ENCODE peak calls at places on chromosomes 12 and 14, in eight cellular contexts. L is stimulated activated CD8-positive, alpha-beta memory T cell treated with anti-CD3 and anti-CD28 coated beads, Interleukin-15, amount 100 ng/mL, for 48 hours; N is NCI-H1436; Z is fibroblast of villous mesenchyme; E is tibial nerve; Q is activated B cell treated with CpG ODN at 0.5 μM for 24 hours; P is HCEC 1CT; W is pulmonary artery endothelial cell. X is an unnamed sample.

GRCh38 chr12:124030510-124030909 is 57.5 kb downstream of the ZNF664 start:
- DNase-seq in L (no peak), N (no peak), Z (peak), E (no peak), Q (no peak), P (peak), W (no peak), X (no peak)

GRCh38 chr12:95513599-95513998 is 37.7 kb downstream of the USP44 start:
- DNase-seq in L (no peak), N (no peak), Z (no peak), E (no peak), Q (no peak), P (no peak), W (no peak), X (no peak)

GRCh38 chr14:101840649-101841365 is 79.3 kb downstream of the PPP2R5C start:
- DNase-seq in L (no peak), N (peak), Z (no peak), E (no peak), Q (no peak), P (no peak), W (no peak), X (no peak)

GRCh38 chr14:106807493-106807892 is 1281.1 kb downstream of the TMEM121 start:
- DNase-seq in L (no peak), N (no peak), Z (no peak), E (no peak), Q (no peak), P (no peak), W (no peak), X (no peak)

GRCh38 chr14:101495827-101496778 is 65.2 kb upstream of the DIO3 start:
- DNase-seq in L (no peak), N (no peak), Z (no peak), E (peak), Q (peak), P (no peak), W (no peak), X (no peak)

GRCh38 chr12:47717443-47718193 is 7.7 kb downstream of the ENDOU start:
- DNase-seq in L (peak), N (peak), Z (peak), E (peak), Q (no peak), P (peak), W (peak), X (peak)

GRCh38 chr12:6205144-6205539 is 4.9 kb downstream of the CD9 start:
- DNase-seq in L (no peak), N (no peak), Z (no peak), E (no peak), Q (no peak), P (no peak), W (no peak), X (no peak)

GRCh38 chr12:49622501-49623141 is 740 bp upstream of the PRPF40B start:
- DNase-seq in L (peak), N (no peak), Z (no peak), E (no peak), Q (peak), P (no peak), W (no peak), X (no peak)

GRCh38 chr12:30200864-30201263 is 417.1 kb upstream of the TMTC1 start:
- DNase-seq in L (no peak), N (no peak), Z (peak), E (no peak), Q (no peak), P (no peak), W (no peak), X (no peak)

GRCh38 chr12:131640436-131640969 is 70.4 kb upstream of the SFSWAP start:
- DNase-seq in L (no peak), N (no peak), Z (no peak), E (no peak), Q (no peak), P (no peak), W (no peak), X (no peak)

GRCh38 chr14:91439345-91439744 is 21.7 kb upstream of the CCDC88C start:
- DNase-seq in L (no peak), N (no peak), Z (no peak), E (no peak), Q (no peak), P (no peak), W (no peak), X (no peak)

GRCh38 chr12:14138495-14138894 is 157.1 kb upstream of the GRIN2B start:
- DNase-seq in L (no peak), N (no peak), Z (no peak), E (no peak), Q (no peak), P (no peak), W (no peak), X (no peak)

GRCh38 chr12:101862245-101862644 is 15.1 kb upstream of the DRAM1 start:
- DNase-seq in L (no peak), N (no peak), Z (no peak), E (no peak), Q (no peak), P (no peak), W (no peak), X (no peak)

GRCh38 chr12:39145175-39145999 is 240.0 kb upstream of the CPNE8 start:
- DNase-seq in L (peak), N (no peak), Z (peak), E (peak), Q (no peak), P (no peak), W (no peak), X (peak)

GRCh38 chr14:59107819-59108218 is 80.6 kb upstream of the DAAM1 start:
- DNase-seq in L (no peak), N (peak), Z (no peak), E (no peak), Q (no peak), P (no peak), W (no peak), X (no peak)

GRCh38 chr14:90177537-90178189 is 78.7 kb upstream of the PSMC1 start:
- DNase-seq in L (no peak), N (no peak), Z (peak), E (no peak), Q (no peak), P (peak), W (no peak), X (no peak)

GRCh38 chr12:111767362-111768158 is 827 bp downstream of the ALDH2 start:
- DNase-seq in L (no peak), N (no peak), Z (peak), E (no peak), Q (no peak), P (peak), W (no peak), X (no peak)

GRCh38 chr12:104411826-104412626 is 44.7 kb upstream of the CHST11 start:
- DNase-seq in L (no peak), N (no peak), Z (peak), E (no peak), Q (no peak), P (no peak), W (no peak), X (peak)